ENCODE peak calls at places on chromosomes 4 and X, in ten cellular contexts. X is astrocyte, C is SK-N-SH, T is HAP-1, U is hepatocyte, Y is heart right ventricle, G is mammary epithelial cell, P is fibroblast of lung, I is uterus, Q is GM23338. V is an unnamed sample. For H3K36me3, the result is how much of the 10 kb centered on the place peaks cover.

GRCh38 chr4:84298023-84298718 is 200.9 kb downstream of the NKX6-1 start:
- DNase-seq in Y (no peak), G (no peak), I (no peak), X (no peak), U (no peak), Q (no peak), T (no peak), P (no peak), C (no peak), V (no peak)

GRCh38 chrX:65874765-65875164 is 165.1 kb downstream of the VSIG4 start:
- DNase-seq in C (no peak), Q (no peak), G (peak), Y (no peak), U (no peak), T (no peak), X (no peak), P (no peak), I (no peak), V (no peak)

GRCh38 chrX:115330498-115331138 is 41.1 kb downstream of the LUZP4 start:
- DNase-seq in P (peak), I (peak), U (peak), G (peak), Q (peak), C (peak), Y (peak), T (peak), X (peak), V (no peak)

GRCh38 chr4:121860121-121860520 is 10.2 kb downstream of the BBS7 start:
- DNase-seq in T (no peak), G (no peak), Q (no peak), X (no peak), C (no peak), U (no peak), Y (no peak), I (no peak), P (no peak), V (no peak)

GRCh38 chrX:25070038-25070437 is 54.3 kb upstream of the ARX start:
- DNase-seq in Y (no peak), I (no peak), G (no peak), C (no peak), T (no peak), P (no peak), X (no peak), Q (no peak), U (no peak), V (no peak)

GRCh38 chr4:89538886-89539285 is 231.3 kb upstream of the GPRIN3 start:
- DNase-seq in I (no peak), U (no peak), T (no peak), C (no peak), X (no peak), Y (no peak), Q (no peak), P (no peak), G (no peak), V (no peak)

GRCh38 chr4:74267998-74268606 is 40.2 kb upstream of the EPGN start:
- DNase-seq in Q (no peak), U (peak), P (peak), T (no peak), Y (no peak), C (no peak), I (no peak), X (peak), G (peak), V (no peak)

GRCh38 chr4:108165601-108166000 is 3.1 kb downstream of the LEF1 start:
- DNase-seq in C (no peak), G (no peak), Y (no peak), T (no peak), I (no peak), U (no peak), P (no peak), X (no peak), Q (no peak), V (no peak)

GRCh38 chr4:98470831-98471230 is 187.6 kb downstream of the TSPAN5 start:
- DNase-seq in I (no peak), C (no peak), P (peak), U (no peak), T (no peak), G (no peak), Y (no peak), Q (no peak), X (peak), V (no peak)

GRCh38 chr4:119038465-119038864 is 97.2 kb upstream of the MYOZ2 start:
- DNase-seq in P (peak), G (peak), X (peak), Q (no peak), T (no peak), Y (no peak), I (no peak), U (no peak), C (no peak), V (no peak)
- H3K36me3 ChIP-seq in P (under half), G (under half), X (under half), Q (under half), T (under half), Y (under half), I (under half), U (under half), C (half or more), V (under half)

GRCh38 chr4:24517676-24518075 is 66.7 kb downstream of the DHX15 start:
- DNase-seq in T (no peak), I (no peak), U (no peak), G (no peak), Q (no peak), C (no peak), X (no peak), Y (no peak), P (no peak), V (no peak)
- H3K36me3 ChIP-seq in T (under half), I (under half), U (under half), G (under half), Q (under half), C (under half), X (under half), Y (under half), P (under half), V (under half)

GRCh38 chr4:100510551-100510950 is 7.3 kb downstream of the EMCN start:
- DNase-seq in P (peak), I (no peak), Y (no peak), Q (no peak), T (no peak), G (no peak), U (no peak), X (no peak), C (no peak), V (no peak)
- H3K36me3 ChIP-seq in P (under half), I (under half), Y (under half), Q (under half), T (under half), G (under half), U (under half), X (under half), C (under half), V (under half)

DNA sequence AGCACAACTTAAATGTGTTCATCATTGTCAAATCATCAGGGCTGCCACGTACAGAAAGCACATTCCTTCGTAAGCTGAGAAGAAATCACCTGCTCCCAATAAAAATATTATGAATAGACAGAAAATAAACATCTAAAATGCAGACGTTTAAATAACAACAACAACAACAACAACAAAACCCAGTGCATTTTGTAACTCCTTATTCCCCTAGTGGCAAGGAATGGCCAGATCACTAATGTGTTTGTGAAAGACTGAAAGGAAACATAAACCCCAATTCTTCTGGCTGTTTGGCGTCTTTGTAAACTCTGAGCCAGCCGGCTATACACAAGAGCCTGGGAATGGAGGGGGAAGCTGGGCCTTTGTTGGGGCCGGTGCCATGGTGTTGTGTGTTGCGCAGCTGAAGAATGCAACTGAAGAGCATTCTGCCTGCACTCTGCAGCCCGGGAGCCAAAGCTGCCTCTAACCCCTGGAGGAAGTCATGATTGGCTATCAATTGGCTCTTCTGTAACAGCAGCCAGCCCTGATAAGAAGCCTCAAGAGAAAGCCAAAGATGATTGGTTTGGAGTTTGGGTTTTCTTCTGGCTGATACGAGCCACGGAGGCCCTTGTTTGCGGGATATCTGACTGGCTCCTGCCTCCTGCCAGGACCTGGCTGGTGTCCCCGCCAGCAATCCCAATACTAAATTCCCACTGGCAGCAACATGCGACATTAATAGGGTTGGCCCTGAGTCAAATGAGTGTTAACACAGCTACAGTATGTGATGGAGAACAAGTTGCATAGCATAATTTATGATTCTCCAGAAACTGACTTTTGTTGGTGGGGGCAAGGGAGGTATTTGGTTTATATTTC is 89.7 kb upstream of the TFDP3 start:
- DNase-seq in U (peak), T (peak), Y (peak), P (no peak), Q (peak), I (peak), C (no peak), G (no peak), X (no peak), V (no peak)
- H3K36me3 ChIP-seq in U (under half), T (half or more), Y (under half), P (under half), Q (under half), I (under half), C (under half), G (under half), X (under half), V (under half)

DNA sequence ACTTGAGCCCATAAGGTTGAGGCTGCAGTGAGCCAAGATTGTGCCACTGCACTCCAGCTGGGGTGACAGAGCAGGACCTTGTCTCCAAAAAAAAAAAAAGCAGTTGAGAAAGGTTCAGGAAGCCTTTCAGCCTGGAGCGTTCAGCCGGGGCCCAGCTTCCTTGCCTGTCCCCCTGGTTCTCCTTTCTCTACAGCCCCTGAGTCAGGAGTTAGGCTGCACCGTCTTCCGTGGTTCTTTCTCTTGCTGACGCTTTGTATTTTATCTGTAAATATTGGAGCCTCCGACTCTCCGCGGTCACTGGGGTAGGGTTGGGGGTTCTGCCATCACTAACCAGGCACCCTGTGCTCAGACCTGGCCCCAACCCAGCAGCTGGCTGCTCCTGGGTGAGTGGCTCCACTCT is 13.8 kb upstream of the UVSSA start:
- DNase-seq in G (no peak), Y (no peak), I (no peak), Q (no peak), T (no peak), U (no peak), C (no peak), X (no peak), P (no peak), V (no peak)
- H3K36me3 ChIP-seq in G (under half), Y (half or more), I (under half), Q (under half), T (under half), U (under half), C (half or more), X (under half), P (under half), V (under half)

DNA sequence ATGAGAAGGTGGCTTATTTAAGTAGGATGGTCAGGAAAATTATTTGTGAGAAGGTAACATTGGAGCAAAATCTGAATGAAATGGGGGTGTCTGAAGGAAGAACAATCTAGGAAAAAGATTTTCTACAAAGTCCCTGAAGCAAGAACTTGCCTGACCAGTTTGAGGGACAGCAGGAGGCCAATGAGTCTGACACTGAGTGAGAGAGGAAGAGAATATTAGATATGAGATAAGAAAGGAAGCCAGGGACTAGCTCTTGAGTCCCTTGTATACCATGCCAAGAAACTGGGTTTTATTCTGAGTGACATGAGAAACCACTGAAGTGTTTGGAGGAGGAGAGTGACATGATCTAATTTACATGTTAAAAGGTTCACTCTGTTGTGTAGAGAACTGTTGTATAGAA is 1478.9 kb downstream of the RPA4 start:
- DNase-seq in Q (peak), T (no peak), Y (no peak), U (no peak), P (no peak), C (no peak), X (no peak), I (no peak), G (no peak), V (no peak)
- H3K36me3 ChIP-seq in Q (under half), T (under half), Y (under half), U (under half), P (under half), C (under half), X (under half), I (under half), G (under half), V (under half)

V was measured in left lung.